ENCODE peak calls at places on chromosome 6, in four cellular contexts. R, O, B and Z are unnamed samples.

GRCh38 chr6:137874204-137875001 is 7.3 kb downstream of the TNFAIP3 start:
- DNase-seq in R (no peak), B (no peak), O (no peak), Z (no peak)

GRCh38 chr6:43395822-43396221 is 26.4 kb upstream of the ZNF318 start:
- DNase-seq in R (no peak), B (no peak), O (no peak), Z (peak; percentile 36)

GRCh38 chr6:81376745-81377144 is 375.7 kb downstream of the TENT5A start:
- DNase-seq in R (no peak), O (no peak), B (no peak), Z (no peak)

GRCh38 chr6:17493286-17493685 is 99.9 kb downstream of the CAP2 start:
- DNase-seq in B (peak; percentile 62), R (peak; percentile 85), O (no peak), Z (no peak)

GRCh38 chr6:163599136-163599535 is 184.6 kb downstream of the QKI start:
- DNase-seq in B (no peak), O (no peak), R (no peak), Z (no peak)

GRCh38 chr6:1445650-1446645 is 56.6 kb downstream of the FOXF2 start:
- DNase-seq in B (no peak), O (no peak), R (no peak), Z (no peak)

GRCh38 chr6:111011360-111012142 is 29.7 kb downstream of the RPF2 start:
- DNase-seq in R (peak; percentile 55), B (peak; percentile 40), O (peak; percentile 32), Z (peak; percentile 64)

GRCh38 chr6:35435075-35435837 is 16.9 kb upstream of the FANCE start:
- DNase-seq in O (no peak), R (no peak), B (no peak), Z (no peak)

GRCh38 chr6:111260570-111261298 is 173.4 kb downstream of the SLC16A10 start:
- DNase-seq in O (no peak), B (peak; percentile 46), R (peak; percentile 53), Z (no peak)

GRCh38 chr6:130981409-130981808 is 81.6 kb downstream of the EPB41L2 start:
- DNase-seq in O (no peak), B (no peak), R (peak; percentile 84), Z (no peak)

GRCh38 chr6:89353702-89354392 is 1.3 kb upstream of the UBE2J1 start:
- DNase-seq in O (peak; percentile 16), B (no peak), R (no peak), Z (no peak)

GRCh38 chr6:52990342-52990741 is 4.7 kb downstream of the GSTA4 start:
- DNase-seq in B (peak; percentile 8), R (peak; percentile 61), O (no peak), Z (no peak)

GRCh38 chr6:143328885-143329284 is 121.6 kb downstream of the ADAT2 start:
- DNase-seq in O (no peak), R (peak; percentile 27), B (no peak), Z (no peak)

GRCh38 chr6:2133718-2134310 is 111.6 kb downstream of the GMDS start:
- DNase-seq in O (no peak), B (no peak), R (no peak), Z (no peak)

GRCh38 chr6:5190467-5190866 is 70.3 kb downstream of the LYRM4 start:
- DNase-seq in R (peak; percentile 98), B (no peak), O (peak; percentile 89), Z (no peak)

GRCh38 chr6:105209950-105210706 is 30.3 kb upstream of the POPDC3 start:
- DNase-seq in O (peak; percentile 60), R (peak; percentile 85), B (peak; percentile 15), Z (no peak)

GRCh38 chr6:2509746-2510145 is 241.0 kb downstream of the MYLK4 start:
- DNase-seq in B (no peak), O (no peak), R (peak; percentile 73), Z (no peak)

GRCh38 chr6:130288065-130288464 is 65.3 kb upstream of the SAMD3 start:
- DNase-seq in B (no peak), O (no peak), R (peak; percentile 2), Z (no peak)

GRCh38 chr6:129792049-129792448 is 69.1 kb downstream of the TMEM244 start:
- DNase-seq in O (no peak), R (no peak), B (no peak), Z (no peak)

GRCh38 chr6:163427498-163428254 is 13.2 kb downstream of the QKI start:
- DNase-seq in O (peak; percentile 61), B (peak; percentile 59), R (peak; percentile 82), Z (no peak)

GRCh38 chr6:47438481-47439347 is 38.9 kb upstream of the CD2AP start:
- DNase-seq in B (no peak), O (no peak), R (no peak), Z (no peak)

GRCh38 chr6:166450167-166450873 is 67.6 kb upstream of the MPC1 start:
- DNase-seq in R (no peak), O (no peak), B (no peak), Z (no peak)

GRCh38 chr6:32047084-32047478 is 8.9 kb downstream of the CYP21A2 start:
- DNase-seq in R (peak; percentile 24), O (peak; percentile 27), B (peak; percentile 50), Z (no peak)

GRCh38 chr6:127030111-127030510 is 88.4 kb upstream of the RSPO3 start:
- DNase-seq in O (no peak), B (no peak), R (no peak), Z (no peak)

GRCh38 chr6:26103770-26104456 is 16.7 kb downstream of the HFE start:
- DNase-seq in O (peak; percentile 96), R (peak; percentile 95), B (peak; percentile 98), Z (peak; percentile 69)

GRCh38 chr6:156948807-156949206 is 171.6 kb downstream of the ARID1B start:
- DNase-seq in O (no peak), R (peak; percentile 97), B (no peak), Z (no peak)

GRCh38 chr6:136672144-136672543 is 120.1 kb downstream of the MAP3K5 start:
- DNase-seq in R (no peak), O (no peak), B (no peak), Z (no peak)

GRCh38 chr6:97630592-97630991 is 347.6 kb upstream of the MMS22L start:
- DNase-seq in R (peak; percentile 41), B (no peak), O (no peak), Z (no peak)

GRCh38 chr6:131210469-131210868 is 75.2 kb downstream of the AKAP7 start:
- DNase-seq in R (no peak), O (no peak), B (no peak), Z (no peak)

GRCh38 chr6:20639161-20639560 is 104.9 kb downstream of the CDKAL1 start:
- DNase-seq in O (no peak), R (no peak), B (no peak), Z (no peak)

GRCh38 chr6:3575701-3576100 is 118.9 kb upstream of the SLC22A23 start:
- DNase-seq in O (no peak), B (no peak), R (no peak), Z (no peak)

GRCh38 chr6:4672772-4673171 is 103.4 kb upstream of the CDYL start:
- DNase-seq in O (no peak), R (peak; percentile 63), B (no peak), Z (no peak)

GRCh38 chr6:77228279-77228678 is 235.0 kb downstream of the HTR1B start:
- DNase-seq in R (no peak), O (no peak), B (no peak), Z (no peak)

DNA sequence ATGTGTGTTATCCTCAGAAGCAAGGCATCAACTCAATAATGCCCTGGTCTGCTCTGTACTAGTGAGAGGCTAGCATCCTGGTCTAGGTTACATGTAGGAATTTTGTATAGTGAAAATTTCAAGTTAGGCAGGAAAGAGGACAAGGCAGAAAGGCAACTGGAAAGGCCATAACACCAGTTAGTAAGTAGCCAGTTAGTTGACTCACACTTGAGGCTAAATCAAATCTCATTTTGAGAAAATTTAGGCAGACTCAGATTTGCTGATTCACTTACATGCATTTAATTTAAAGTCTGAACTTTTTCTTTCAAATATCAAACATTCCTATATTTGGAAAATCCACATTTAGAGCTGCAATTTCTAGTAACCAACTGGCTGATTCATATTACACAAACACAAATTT is 184.5 kb upstream of the TCF21 start:
- DNase-seq in R (peak; percentile 62), O (no peak), B (no peak), Z (no peak)
- TF ChIP-seq SMC3 in R (no peak), O (no peak), B (no peak), Z (no peak)

DNA sequence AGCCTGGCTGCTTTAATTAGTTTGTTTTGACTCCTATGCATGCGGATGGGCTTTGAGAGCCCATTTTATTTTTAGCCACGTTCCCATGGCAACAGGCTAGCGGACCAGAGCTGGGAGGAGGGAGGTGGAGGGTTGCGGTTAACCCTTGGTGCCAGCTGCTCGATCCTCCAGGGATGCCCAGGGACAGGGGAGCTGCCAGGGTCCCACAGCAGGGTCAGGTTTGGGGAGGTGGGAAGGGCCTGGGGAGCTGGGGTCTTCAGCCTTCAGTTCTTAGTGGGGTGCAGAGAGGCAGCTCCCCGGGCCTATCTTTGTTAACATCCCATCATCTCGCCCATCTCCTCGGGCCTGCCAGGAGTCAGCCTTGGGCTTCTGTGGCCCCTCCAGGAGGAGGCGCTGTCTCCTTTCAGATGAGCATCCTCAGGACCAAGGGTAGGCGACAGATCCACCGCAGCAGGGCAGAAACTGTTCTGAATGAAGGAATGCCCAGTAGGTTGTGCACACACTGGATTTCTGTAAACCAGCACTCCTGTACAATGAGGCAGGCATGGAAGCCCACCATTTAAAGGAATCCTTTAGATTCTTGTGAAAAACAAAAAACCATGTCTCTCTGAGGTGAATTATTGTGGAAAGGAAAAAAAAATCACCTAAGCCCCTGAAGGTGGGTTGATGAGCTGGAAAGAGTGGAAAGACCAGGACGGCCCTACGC is 68.5 kb downstream of the RAB44 start:
- DNase-seq in B (peak; percentile 92), O (peak; percentile 76), R (peak; percentile 76), Z (peak; percentile 90)
- TF ChIP-seq SMC3 in B (peak; percentile 98), O (peak; percentile 92), R (peak; percentile 97), Z (peak; percentile 95)

GRCh38 chr6:12476484-12476883 is 186.3 kb downstream of the EDN1 start:
- DNase-seq in R (no peak), O (no peak), B (no peak), Z (no peak)

GRCh38 chr6:12473494-12473893 is 183.3 kb downstream of the EDN1 start:
- DNase-seq in O (no peak), B (no peak), R (no peak), Z (no peak)

GRCh38 chr6:12474167-12475140 is 184.3 kb downstream of the EDN1 start:
- DNase-seq in R (no peak), O (peak; percentile 28), B (no peak), Z (no peak)

GRCh38 chr6:12467706-12468670 is 177.8 kb downstream of the EDN1 start:
- DNase-seq in O (no peak), R (peak; percentile 32), B (no peak), Z (no peak)

GRCh38 chr6:12472601-12473038 is 182.5 kb downstream of the EDN1 start:
- DNase-seq in B (no peak), R (peak; percentile 67), O (peak; percentile 68), Z (no peak)
- TF ChIP-seq SMC3 in B (no peak), R (no peak), O (no peak), Z (no peak)

DNA sequence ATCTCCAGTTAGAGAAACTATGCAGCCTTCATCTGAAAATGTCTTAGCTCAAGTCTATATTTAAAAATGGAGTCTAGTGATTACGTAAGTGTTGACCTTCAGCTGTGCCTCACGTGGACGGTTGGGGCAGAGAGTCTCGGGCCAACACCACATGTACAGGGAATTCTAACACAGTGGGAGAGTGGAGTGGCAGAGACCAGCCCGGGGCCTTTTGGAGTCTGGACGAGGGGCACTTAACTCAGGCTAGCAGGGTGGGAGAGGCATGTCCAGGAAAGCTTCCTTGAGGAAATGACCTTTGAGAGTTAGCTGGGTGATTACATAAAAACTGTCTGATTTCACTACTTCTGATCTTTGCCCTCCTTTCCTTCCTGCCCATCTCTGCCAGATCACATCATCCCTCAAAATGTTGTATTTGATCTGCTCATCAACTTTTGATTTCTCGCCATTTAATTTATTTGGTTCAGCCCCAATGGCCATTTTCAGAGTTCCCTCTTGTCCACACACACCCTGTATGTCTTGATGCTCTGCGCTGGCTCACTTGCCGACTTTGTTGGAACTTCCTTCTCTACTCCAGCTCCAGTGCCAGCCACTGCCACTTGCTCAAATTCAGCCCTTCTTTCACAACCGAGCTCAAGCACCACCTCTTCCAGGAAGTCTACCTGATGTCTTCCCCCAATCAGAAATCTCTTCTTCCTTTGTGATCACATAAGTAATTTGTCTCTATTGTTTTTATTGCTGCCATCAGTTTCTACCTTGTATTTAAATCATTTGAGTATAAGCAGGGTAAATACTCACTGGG is 2.6 kb downstream of the ARMC2 start:
- DNase-seq in B (no peak), R (no peak), O (peak; percentile 15), Z (no peak)
- TF ChIP-seq SMC3 in B (no peak), R (no peak), O (no peak), Z (no peak)